ENCODE peak calls at places on chromosome 13, in seven cellular contexts. W is effector memory CD4-positive, alpha-beta T cell; R is stromal cell of bone marrow; H is stimulated activated CD4-positive, alpha-beta T cell treated with anti-CD3 and anti-CD28 coated beads, Interleukin-4, amount 100 ng/mL, for 1 hour; T is activated naive CD8-positive, alpha-beta T cell treated with anti-CD3 and anti-CD28 coated beads, Interleukin-2, amount 50 U/mL, for 24 hours; X is fibroblast of lung; E is left ventricle myocardium superior. U is an unnamed sample.

GRCh38 chr13:73058432-73058740 is 419 bp upstream of the KLF5 start:
- DNase-seq in H (no peak), W (no peak), E (no peak), R (no peak), X (no peak), T (no peak), U (no peak)

GRCh38 chr13:84844473-84844872 is 954.7 kb downstream of the SLITRK6 start:
- DNase-seq in T (no peak), X (peak), E (no peak), R (no peak), H (no peak), W (no peak), U (no peak)

GRCh38 chr13:46668302-46668720 is 115.3 kb downstream of the LRCH1 start:
- DNase-seq in R (peak), H (no peak), T (no peak), W (no peak), X (peak), E (peak), U (peak)

GRCh38 chr13:59873856-59874255 is 289.9 kb downstream of the DIAPH3 start:
- DNase-seq in X (no peak), T (no peak), H (no peak), E (no peak), W (no peak), R (no peak), U (no peak)

GRCh38 chr13:45728759-45729158 is 26.6 kb downstream of the CBY2 start:
- DNase-seq in W (no peak), X (no peak), R (no peak), T (no peak), E (no peak), H (no peak), U (peak)

GRCh38 chr13:71021810-71022422 is 845.1 kb downstream of the DACH1 start:
- DNase-seq in H (no peak), X (no peak), T (no peak), E (no peak), W (no peak), R (no peak), U (no peak)

GRCh38 chr13:44409595-44409994 is 36.0 kb downstream of the SERP2 start:
- DNase-seq in R (no peak), X (no peak), H (no peak), E (no peak), T (no peak), W (no peak), U (no peak)

GRCh38 chr13:107124129-107124718 is 556.3 kb upstream of the ARGLU1 start:
- DNase-seq in X (peak), R (peak), H (no peak), T (no peak), E (no peak), W (no peak), U (no peak)

GRCh38 chr13:76816394-76816793 is 69.8 kb downstream of the KCTD12 start:
- DNase-seq in E (no peak), R (no peak), W (no peak), T (no peak), X (no peak), H (no peak), U (no peak)

GRCh38 chr13:50810998-50811397 is 32.5 kb downstream of the DLEU7 start:
- DNase-seq in T (no peak), H (no peak), E (no peak), W (no peak), X (no peak), R (no peak), U (no peak)

GRCh38 chr13:102678339-102679122 is 16.3 kb downstream of the METTL21C start:
- DNase-seq in E (no peak), T (no peak), R (no peak), H (no peak), X (no peak), W (no peak), U (no peak)

GRCh38 chr13:49561064-49561410 is 24.3 kb downstream of the RCBTB1 start:
- DNase-seq in E (peak), R (no peak), W (no peak), T (no peak), X (peak), H (no peak), U (no peak)

GRCh38 chr13:37869506-37869755 is 141 bp downstream of the TRPC4 start:
- DNase-seq in R (no peak), H (no peak), X (no peak), E (no peak), T (no peak), W (no peak), U (peak)

GRCh38 chr13:80452279-80452678 is 111.4 kb upstream of the SPRY2 start:
- DNase-seq in R (no peak), W (no peak), X (no peak), E (no peak), T (no peak), H (no peak), U (no peak)

GRCh38 chr13:40770609-40770933 is 419 bp downstream of the MRPS31 start:
- DNase-seq in H (no peak), E (no peak), X (no peak), R (no peak), W (no peak), T (no peak), U (no peak)

GRCh38 chr13:100473493-100474044 is 115.0 kb downstream of the GGACT start:
- DNase-seq in H (no peak), T (no peak), E (no peak), R (no peak), W (no peak), X (no peak), U (no peak)

GRCh38 chr13:49814551-49815270 is 22.2 kb upstream of the KPNA3 start:
- DNase-seq in T (no peak), R (no peak), W (no peak), H (no peak), X (no peak), E (no peak), U (no peak)

GRCh38 chr13:39603424-39603947 is 493 bp upstream of the LHFPL6 start:
- DNase-seq in T (no peak), R (no peak), X (peak), H (peak), E (peak), W (no peak), U (no peak)